ENCODE peak calls at places on chromosome 20, in six cellular contexts. C is KBM-7, W is HuH-7, J is BE2C, O is germinal center, U is D341Med. X is an unnamed sample.

GRCh38 chr20:48920527-48921167 is 864 bp upstream of the ARFGEF2 start:
- DNase-seq in J (no peak), C (no peak), O (no peak), U (no peak), W (no peak), X (no peak)

GRCh38 chr20:32302507-32302872 is 25.0 kb downstream of the KIF3B start:
- DNase-seq in W (no peak), O (no peak), C (no peak), U (no peak), J (peak), X (peak)

GRCh38 chr20:57398231-57398821 is 7.1 kb downstream of the RBM38 start:
- DNase-seq in U (no peak), J (no peak), C (peak), O (peak), W (no peak), X (no peak)

GRCh38 chr20:62799873-62800272 is 3.6 kb downstream of the MRGBP start:
- DNase-seq in O (no peak), C (no peak), U (no peak), J (no peak), W (no peak), X (no peak)

GRCh38 chr20:61587910-61588309 is 335.8 kb downstream of the CDH4 start:
- DNase-seq in O (no peak), W (no peak), U (no peak), J (no peak), C (no peak), X (no peak)

GRCh38 chr20:62258499-62259293 is 20.4 kb downstream of the OSBPL2 start:
- DNase-seq in C (no peak), O (no peak), W (no peak), J (no peak), U (no peak), X (no peak)

GRCh38 chr20:34880095-34880680 is 3.8 kb downstream of the ACSS2 start:
- DNase-seq in O (no peak), U (no peak), W (no peak), C (no peak), J (no peak), X (no peak)

GRCh38 chr20:6558361-6558760 is 209.1 kb upstream of the BMP2 start:
- DNase-seq in C (no peak), J (no peak), W (no peak), U (no peak), O (no peak), X (no peak)

GRCh38 chr20:50708845-50709555 is 17.7 kb upstream of the RIPOR3 start:
- DNase-seq in W (no peak), U (no peak), C (no peak), J (no peak), O (no peak), X (no peak)

GRCh38 chr20:3863317-3863716 is 16.7 kb downstream of the MAVS start:
- DNase-seq in U (no peak), W (no peak), C (no peak), O (no peak), J (no peak), X (no peak)

GRCh38 chr20:5886788-5887187 is 63.5 kb downstream of the TRMT6 start:
- DNase-seq in U (no peak), J (no peak), O (no peak), C (no peak), W (no peak), X (no peak)

GRCh38 chr20:35871311-35871771 is 83.0 kb downstream of the SCAND1 start:
- DNase-seq in O (no peak), C (no peak), W (no peak), U (no peak), J (peak), X (no peak)

GRCh38 chr20:64079273-64080012 is at the start of gene RGS19:
- DNase-seq in O (peak), C (peak), J (peak), U (peak), W (peak), X (peak)

GRCh38 chr20:38883081-38883980 is 42.9 kb upstream of the FAM83D start:
- DNase-seq in W (no peak), C (no peak), O (no peak), J (peak), U (peak), X (peak)

GRCh38 chr20:46991850-46992639 is 97.4 kb downstream of the EYA2 start:
- DNase-seq in W (no peak), U (no peak), O (no peak), C (no peak), J (no peak), X (no peak)

GRCh38 chr20:45419188-45420091 is 3.5 kb downstream of the PIGT start:
- DNase-seq in U (no peak), W (no peak), O (peak), C (no peak), J (no peak), X (no peak)

GRCh38 chr20:6045566-6045965 is 8.3 kb downstream of the LRRN4 start:
- DNase-seq in C (no peak), J (no peak), W (no peak), O (no peak), U (no peak), X (no peak)

GRCh38 chr20:55291251-55291650 is 714.1 kb downstream of the CBLN4 start:
- DNase-seq in J (no peak), O (no peak), W (no peak), C (no peak), U (no peak), X (no peak)